ENCODE peak calls at places on chromosomes 13 and 19, in five cellular contexts. V is K562, B is GM12878, I is SK-N-SH, P is HepG2. Z is an unnamed sample.

GRCh38 chr13:110575322-110576069 is 14.0 kb upstream of the RAB20 start:
- DNase-seq in V (peak), B (peak), I (peak), P (peak), Z (peak)

GRCh38 chr19:35044317-35045117 is 3.0 kb downstream of the HPN start:
- DNase-seq in V (peak), B (no peak), I (peak), P (peak), Z (peak)

GRCh38 chr13:48728876-48729275 is 75.1 kb downstream of the CYSLTR2 start:
- DNase-seq in V (no peak), B (no peak), I (no peak), P (no peak), Z (no peak)

GRCh38 chr19:48501446-48501960 is 10.1 kb downstream of the LMTK3 start:
- DNase-seq in V (peak), B (peak), I (no peak), P (peak), Z (peak)

GRCh38 chr19:40348961-40349507 is 539 bp downstream of the PLD3 start:
- DNase-seq in V (peak), B (no peak), I (peak), P (peak), Z (no peak)

GRCh38 chr19:48381178-48381950 is 10.0 kb downstream of the KDELR1 start:
- DNase-seq in V (no peak), B (no peak), I (no peak), P (no peak), Z (no peak)

GRCh38 chr19:6412111-6412999 is 12.3 kb downstream of the KHSRP start:
- DNase-seq in V (peak), B (no peak), I (peak), P (peak), Z (peak)

GRCh38 chr19:15443838-15444237 is 5.9 kb downstream of the WIZ start:
- DNase-seq in V (no peak), B (no peak), I (no peak), P (no peak), Z (no peak)

GRCh38 chr19:35295792-35296462 is 4.0 kb downstream of the MAG start:
- DNase-seq in V (peak), B (no peak), I (no peak), P (no peak), Z (peak)

GRCh38 chr19:8702350-8702749 is 3.8 kb upstream of the ACTL9 start:
- DNase-seq in V (no peak), B (no peak), I (no peak), P (no peak), Z (peak)

GRCh38 chr19:12660980-12661379 is 5.6 kb downstream of the MAN2B1 start:
- DNase-seq in V (no peak), B (no peak), I (no peak), P (no peak), Z (no peak)

GRCh38 chr13:48646791-48647190 is 6.9 kb upstream of the CYSLTR2 start:
- DNase-seq in V (no peak), B (no peak), I (no peak), P (no peak), Z (no peak)

GRCh38 chr13:30340367-30341184 is 33.2 kb upstream of the KATNAL1 start:
- DNase-seq in V (peak), B (no peak), I (peak), P (no peak), Z (peak)

GRCh38 chr13:59743195-59743594 is 420.5 kb downstream of the DIAPH3 start:
- DNase-seq in V (no peak), B (no peak), I (no peak), P (no peak), Z (no peak)

GRCh38 chr19:7868671-7869452 is 5.3 kb downstream of the PRR36 start:
- DNase-seq in V (peak), B (peak), I (peak), P (peak), Z (no peak)

GRCh38 chr19:2385053-2385721 is 25.1 kb downstream of the TMPRSS9 start:
- DNase-seq in V (peak), B (no peak), I (peak), P (peak), Z (peak)

GRCh38 chr13:33132644-33133440 is 116.6 kb downstream of the KL start:
- DNase-seq in V (no peak), B (no peak), I (no peak), P (no peak), Z (no peak)

GRCh38 chr19:2332341-2333026 is 4.0 kb downstream of the SPPL2B start:
- DNase-seq in V (no peak), B (peak), I (no peak), P (no peak), Z (no peak)

GRCh38 chr19:5038631-5039271 is 69.8 kb downstream of the KDM4B start:
- DNase-seq in V (peak), B (no peak), I (peak), P (peak), Z (peak)

GRCh38 chr19:5042556-5042955 is 73.6 kb downstream of the KDM4B start:
- DNase-seq in V (no peak), B (no peak), I (no peak), P (no peak), Z (no peak)

GRCh38 chr19:5040544-5041167 is 71.7 kb downstream of the KDM4B start:
- DNase-seq in V (no peak), B (no peak), I (no peak), P (no peak), Z (no peak)

GRCh38 chr19:5039642-5040543 is 71.0 kb downstream of the KDM4B start:
- DNase-seq in V (no peak), B (no peak), I (no peak), P (no peak), Z (no peak)

GRCh38 chr19:5041168-5042038 is 72.5 kb downstream of the KDM4B start:
- DNase-seq in V (no peak), B (no peak), I (no peak), P (no peak), Z (peak)
- TF ChIP-seq GABPA in V (no peak), B (no peak), I (no peak), P (no peak), Z (no peak)

GRCh38 chr19:49926520-49926919 is 2.5 kb upstream of the ATF5 start:
- DNase-seq in V (no peak), B (no peak), I (no peak), P (no peak), Z (no peak)
- TF ChIP-seq GABPA in V (no peak), B (no peak), I (no peak), P (no peak), Z (no peak)

DNA sequence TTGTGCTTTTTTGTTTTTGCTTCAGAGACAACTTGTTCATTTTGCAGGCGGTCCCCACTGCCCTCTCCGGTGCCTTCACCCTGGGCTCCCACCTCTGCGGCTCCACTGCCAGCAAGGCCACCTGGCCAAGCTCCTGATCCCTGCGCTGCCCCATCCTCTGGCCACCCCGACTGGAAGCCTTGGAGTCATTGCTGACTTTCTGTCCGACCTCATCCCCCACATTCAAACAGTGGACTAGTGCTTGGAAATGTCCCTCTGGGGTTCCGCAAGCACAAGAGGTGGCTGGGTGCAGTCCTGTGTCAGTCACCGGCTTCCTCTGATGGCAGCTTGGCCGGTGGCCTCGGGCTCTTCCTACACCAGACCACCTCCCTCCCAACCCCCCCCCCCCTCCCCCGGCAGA is 17.0 kb downstream of the IL17D start:
- DNase-seq in V (no peak), B (no peak), I (no peak), P (no peak), Z (no peak)
- TF ChIP-seq GABPA in V (no peak), B (no peak), I (no peak), P (no peak), Z (no peak)

DNA sequence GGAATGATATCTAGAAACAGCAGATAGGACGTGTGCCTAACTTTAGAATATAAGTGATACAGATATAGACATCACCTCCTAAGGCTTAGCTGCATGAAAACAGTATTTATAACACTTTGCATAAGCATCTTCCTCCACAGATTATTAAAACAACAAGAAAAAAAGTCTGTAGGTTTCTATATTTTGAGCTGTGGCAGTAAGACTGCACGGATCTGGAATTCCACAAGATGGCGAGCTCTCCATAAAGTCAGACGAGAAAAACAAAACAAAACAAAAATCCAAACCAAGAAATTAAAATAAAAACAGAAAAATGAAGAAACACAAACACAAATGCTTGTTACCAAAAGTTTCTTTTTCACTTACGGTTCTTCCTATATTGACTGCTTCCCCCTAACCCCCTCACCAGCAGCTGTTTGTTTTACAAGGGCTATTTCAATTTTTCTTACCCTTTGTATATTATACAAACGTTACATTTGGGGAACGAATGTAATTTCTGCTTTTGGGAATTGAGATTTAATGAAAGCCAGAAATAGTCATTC is 285.8 kb downstream of the MYO16 start:
- DNase-seq in V (no peak), B (no peak), I (peak), P (peak), Z (peak)
- TF ChIP-seq GABPA in V (no peak), B (no peak), I (no peak), P (no peak), Z (no peak)

DNA sequence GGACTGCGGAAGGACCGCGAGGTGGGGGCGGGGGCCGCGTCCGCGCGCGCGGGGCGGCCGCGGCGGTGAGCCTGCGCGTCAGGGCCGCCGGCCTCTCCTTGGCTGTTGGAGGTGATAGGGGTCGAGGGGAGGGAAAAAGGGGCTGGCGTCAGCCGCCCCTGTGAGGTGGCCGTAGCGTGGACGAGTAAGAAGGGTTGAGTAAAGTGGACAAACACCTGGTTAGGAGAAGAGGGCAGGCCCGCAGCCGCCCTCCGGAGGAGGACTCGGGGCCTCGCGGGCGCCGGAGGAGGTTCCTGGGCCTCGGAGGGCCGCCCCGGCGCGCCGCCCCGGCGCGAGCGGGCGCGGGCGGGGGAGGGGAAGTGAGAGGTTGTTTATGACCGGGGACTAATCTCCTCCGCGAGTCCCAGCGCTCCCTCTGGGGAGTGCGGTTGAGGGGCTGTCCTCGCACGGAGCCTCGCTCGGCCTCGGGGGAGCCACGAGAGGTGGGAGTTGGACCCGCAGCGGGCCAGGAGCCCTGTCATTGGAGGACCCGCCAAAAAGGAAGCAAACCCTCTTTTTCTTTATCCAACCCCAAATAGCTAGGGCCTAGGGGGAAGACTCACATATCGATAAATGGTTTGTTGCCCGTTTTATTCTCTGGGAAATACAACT is 597 bp upstream of the INTS6 start:
- DNase-seq in V (peak), B (peak), I (peak), P (peak), Z (peak)
- TF ChIP-seq GABPA in V (no peak), B (no peak), I (peak), P (no peak), Z (no peak)

DNA sequence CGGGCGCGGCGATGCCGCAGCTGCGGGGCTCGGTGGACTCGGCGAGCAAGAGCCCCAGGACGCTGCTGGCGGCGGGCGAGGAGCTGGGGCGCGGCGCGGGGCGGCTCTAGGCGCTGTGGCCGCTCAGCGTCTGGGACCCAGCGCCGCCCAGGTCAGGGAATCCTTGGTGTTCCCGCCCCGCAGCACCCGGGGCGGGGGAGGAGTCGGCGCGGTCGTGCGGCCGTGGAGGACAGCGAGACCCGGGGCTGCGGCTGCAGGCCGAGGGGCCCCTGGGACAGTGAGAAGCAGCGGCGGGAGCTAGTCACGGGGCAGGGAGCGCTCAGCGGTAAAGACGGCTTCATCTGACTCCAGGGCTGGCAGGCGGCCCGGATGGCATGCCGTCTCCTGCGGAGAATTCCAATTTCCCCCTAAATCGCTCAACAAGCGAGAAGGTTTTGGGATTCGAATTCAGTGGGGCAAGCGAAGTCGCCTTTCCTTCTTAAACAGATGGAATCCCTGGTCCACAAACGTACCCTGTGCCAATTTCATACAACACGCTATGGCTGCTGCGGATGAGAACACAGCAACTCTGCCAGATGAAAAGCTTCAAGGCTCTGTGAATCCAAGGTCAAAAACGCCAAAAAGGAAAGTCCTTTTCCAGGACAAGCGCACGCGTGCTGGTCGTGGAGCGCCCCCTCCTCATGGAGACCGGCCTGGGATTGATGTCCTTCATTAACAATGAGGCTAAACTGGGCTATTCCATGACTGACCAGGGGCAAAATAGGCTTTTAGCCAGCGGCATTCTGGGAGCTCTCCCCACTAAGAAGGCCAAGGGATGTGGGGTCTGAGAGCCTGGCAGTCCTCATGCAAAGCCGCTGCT is 4.2 kb upstream of the ZSCAN4 start:
- DNase-seq in V (peak), B (no peak), I (peak), P (peak), Z (peak)
- TF ChIP-seq GABPA in V (no peak), B (no peak), I (no peak), P (no peak), Z (no peak)

GRCh38 chr19:10567696-10568443 is 909 bp downstream of the CDKN2D start:
- DNase-seq in V (no peak), B (no peak), I (no peak), P (no peak), Z (no peak)
- TF ChIP-seq GABPA in V (no peak), B (no peak), I (no peak), P (no peak), Z (no peak)

GRCh38 chr19:17581211-17581874 is 25.9 kb downstream of the COLGALT1 start:
- DNase-seq in V (no peak), B (no peak), I (no peak), P (no peak), Z (no peak)

GRCh38 chr19:17577698-17578097 is 22.2 kb downstream of the COLGALT1 start:
- DNase-seq in V (no peak), B (no peak), I (no peak), P (no peak), Z (no peak)

GRCh38 chr19:17576758-17577532 is 21.5 kb downstream of the COLGALT1 start:
- DNase-seq in V (peak), B (no peak), I (peak), P (no peak), Z (no peak)

GRCh38 chr19:17580470-17581000 is 25.1 kb downstream of the COLGALT1 start:
- DNase-seq in V (no peak), B (no peak), I (no peak), P (no peak), Z (no peak)

GRCh38 chr19:17579523-17580244 is 24.2 kb downstream of the COLGALT1 start:
- DNase-seq in V (peak), B (no peak), I (peak), P (no peak), Z (no peak)
- TF ChIP-seq GABPA in V (peak), B (no peak), I (no peak), P (no peak), Z (no peak)

Z was measured in HL-60.